ENCODE peak calls at places on chromosomes 4 and X, in ten cellular contexts. L is H7, K is upper lobe of right lung, Z is heart right ventricle, U is adrenal gland, A is OCI-LY7, O is tibial nerve, P is ovary, V is body of pancreas, J is vagina. I is an unnamed sample. For H3K36me3, the result is how much of the 10 kb centered on the place peaks cover.

GRCh38 chr4:24999392-25000104 is 31.2 kb downstream of the LGI2 start:
- DNase-seq in Z (no peak), A (peak), K (no peak), P (no peak), V (no peak), J (no peak), U (no peak), L (peak), O (no peak), I (no peak)

GRCh38 chrX:108199691-108200090 is 108.1 kb downstream of the ATG4A start:
- DNase-seq in P (no peak), Z (no peak), L (peak), V (no peak), A (peak), U (no peak), K (no peak), J (peak), O (no peak), I (peak)

GRCh38 chr4:120995611-120996010 is 73.1 kb upstream of the PRDM5 start:
- DNase-seq in A (no peak), Z (no peak), K (no peak), V (no peak), U (no peak), O (no peak), L (no peak), J (no peak), P (no peak), I (no peak)

GRCh38 chr4:154527308-154527707 is 22.9 kb downstream of the PLRG1 start:
- DNase-seq in Z (no peak), P (no peak), V (no peak), J (no peak), U (no peak), O (no peak), K (no peak), L (peak), A (peak), I (no peak)

GRCh38 chrX:1165535-1166196 is 46.8 kb downstream of the CRLF2 start:
- DNase-seq in A (peak), L (no peak), O (no peak), P (no peak), Z (no peak), K (no peak), V (no peak), J (no peak), U (no peak), I (no peak)

GRCh38 chr4:8877780-8878040 is 6.1 kb upstream of the HMX1 start:
- DNase-seq in L (peak), Z (no peak), J (no peak), O (no peak), K (no peak), A (no peak), V (no peak), P (no peak), U (no peak), I (no peak)

GRCh38 chr4:134313591-134313990 is 112.0 kb upstream of the PABPC4L start:
- DNase-seq in P (no peak), V (no peak), Z (no peak), J (no peak), A (no peak), O (no peak), K (no peak), L (no peak), U (no peak), I (no peak)

GRCh38 chr4:153560918-153561317 is 94.8 kb downstream of the TMEM131L start:
- DNase-seq in P (no peak), O (no peak), A (no peak), J (no peak), Z (no peak), V (no peak), U (no peak), L (no peak), K (no peak), I (no peak)

GRCh38 chr4:146315184-146315583 is 100.8 kb downstream of the REELD1 start:
- DNase-seq in J (no peak), V (no peak), P (no peak), O (no peak), U (no peak), L (no peak), K (no peak), Z (no peak), A (no peak), I (no peak)

GRCh38 chr4:182189107-182189878 is 53.9 kb upstream of the TENM3 start:
- DNase-seq in A (no peak), J (no peak), P (no peak), V (no peak), U (peak), L (no peak), K (no peak), Z (no peak), O (no peak), I (no peak)

GRCh38 chrX:31423575-31424284 is 351.9 kb upstream of the FTHL17 start:
- DNase-seq in P (peak), J (no peak), L (peak), A (peak), Z (no peak), K (no peak), V (peak), U (peak), O (peak), I (peak)

GRCh38 chr4:94396984-94397383 is 54.3 kb upstream of the HPGDS start:
- DNase-seq in L (no peak), O (no peak), J (no peak), A (no peak), K (no peak), U (no peak), Z (no peak), V (no peak), P (no peak), I (no peak)

GRCh38 chr4:40908297-40908696 is 158.5 kb downstream of the NSUN7 start:
- DNase-seq in O (no peak), J (no peak), A (no peak), K (peak), Z (no peak), P (no peak), U (no peak), V (peak), L (peak), I (peak)

GRCh38 chr4:41839945-41840854 is 91.7 kb upstream of the PHOX2B start:
- DNase-seq in Z (no peak), L (no peak), O (no peak), K (no peak), V (no peak), U (no peak), P (no peak), J (no peak), A (no peak), I (no peak)

GRCh38 chrX:101347859-101348451 is 587 bp downstream of the TIMM8A start:
- DNase-seq in U (no peak), L (peak), Z (no peak), O (no peak), K (no peak), P (no peak), V (no peak), J (no peak), A (no peak), I (no peak)

GRCh38 chr4:10296730-10297129 is 160.5 kb downstream of the ZNF518B start:
- DNase-seq in P (no peak), A (no peak), O (no peak), V (no peak), K (no peak), U (no peak), Z (no peak), L (no peak), J (no peak), I (peak)

GRCh38 chr4:21901831-21902230 is 46.7 kb downstream of the KCNIP4 start:
- DNase-seq in L (no peak), U (no peak), P (no peak), K (no peak), A (no peak), O (no peak), J (no peak), V (no peak), Z (no peak), I (no peak)

GRCh38 chr4:70868778-70869177 is 29.1 kb upstream of the GRSF1 start:
- DNase-seq in A (no peak), V (no peak), Z (no peak), L (peak), K (no peak), J (no peak), O (no peak), P (no peak), U (no peak), I (no peak)

GRCh38 chr4:84814100-84814750 is 152.3 kb downstream of the WDFY3 start:
- DNase-seq in K (no peak), J (no peak), A (no peak), O (no peak), Z (no peak), U (peak), P (no peak), V (peak), L (no peak), I (no peak)

GRCh38 chr4:27668001-27668400 is 807.4 kb downstream of the STIM2 start:
- DNase-seq in O (no peak), Z (no peak), J (no peak), K (no peak), U (no peak), V (no peak), P (no peak), L (no peak), A (no peak), I (no peak)

GRCh38 chr4:87258677-87259076 is 38.3 kb upstream of the KLHL8 start:
- DNase-seq in L (no peak), A (no peak), J (no peak), K (no peak), O (no peak), Z (no peak), P (no peak), V (no peak), U (no peak), I (no peak)

GRCh38 chrX:92283298-92283697 is 504.1 kb downstream of the PCDH11X start:
- DNase-seq in Z (no peak), V (no peak), A (no peak), J (no peak), U (no peak), O (no peak), P (no peak), L (no peak), K (no peak), I (no peak)

GRCh38 chr4:129240816-129241215 is 144.9 kb downstream of the C4orf33 start:
- DNase-seq in V (peak), O (no peak), L (no peak), U (no peak), Z (no peak), A (no peak), P (no peak), K (no peak), J (no peak), I (peak)

GRCh38 chrX:104343408-104344129 is 88.8 kb upstream of the ESX1 start:
- DNase-seq in P (no peak), U (peak), K (no peak), J (no peak), V (peak), Z (no peak), L (peak), A (peak), O (no peak), I (peak)

GRCh38 chr4:8093587-8094274 is 64.9 kb downstream of the ABLIM2 start:
- DNase-seq in O (no peak), K (no peak), L (no peak), V (no peak), A (no peak), U (no peak), J (no peak), P (no peak), Z (no peak), I (no peak)

GRCh38 chr4:122855491-122855890 is 28.9 kb downstream of the FGF2 start:
- DNase-seq in L (no peak), U (no peak), A (peak), O (no peak), Z (no peak), P (no peak), V (no peak), J (no peak), K (no peak), I (no peak)

GRCh38 chr4:36244257-36245084 is at the start of gene ARAP2:
- DNase-seq in L (peak), K (peak), A (peak), Z (peak), V (peak), O (no peak), U (peak), J (no peak), P (no peak), I (peak)

GRCh38 chrX:18676470-18676869 is 4.6 kb upstream of the RS1 start:
- DNase-seq in V (peak), P (no peak), J (no peak), L (peak), Z (no peak), U (no peak), O (no peak), K (no peak), A (no peak), I (no peak)

GRCh38 chr4:16043820-16044554 is 39.8 kb downstream of the PROM1 start:
- DNase-seq in Z (no peak), V (no peak), A (no peak), J (no peak), K (no peak), L (no peak), O (no peak), U (no peak), P (no peak), I (peak)

GRCh38 chr4:24837296-24837695 is 41.9 kb downstream of the SOD3 start:
- DNase-seq in V (no peak), A (no peak), K (no peak), P (no peak), L (no peak), Z (no peak), J (peak), U (no peak), O (no peak), I (no peak)

GRCh38 chrX:46757052-46757451 is 1.9 kb downstream of the SLC9A7 start:
- DNase-seq in U (no peak), J (no peak), L (no peak), A (no peak), P (no peak), O (no peak), K (no peak), V (no peak), Z (no peak), I (no peak)

GRCh38 chr4:13559414-13559813 is 15.1 kb upstream of the NKX3-2 start:
- DNase-seq in O (no peak), U (no peak), V (no peak), A (no peak), K (no peak), Z (no peak), L (no peak), P (no peak), J (no peak), I (no peak)

GRCh38 chrX:129540725-129541184 is 696 bp downstream of the OCRL start:
- DNase-seq in V (peak), J (no peak), K (peak), Z (peak), A (peak), P (no peak), U (peak), L (no peak), O (no peak), I (peak)

GRCh38 chrX:142036111-142036510 is 132.4 kb downstream of the MAGEC1 start:
- DNase-seq in A (no peak), U (no peak), O (no peak), L (no peak), J (no peak), K (no peak), P (no peak), Z (no peak), V (no peak), I (no peak)

GRCh38 chr4:27429260-27429970 is 568.8 kb downstream of the STIM2 start:
- DNase-seq in K (no peak), O (no peak), J (no peak), Z (no peak), A (no peak), P (no peak), V (no peak), U (no peak), L (no peak), I (no peak)

GRCh38 chr4:80183196-80184052 is 13.9 kb upstream of the PRDM8 start:
- DNase-seq in V (no peak), K (peak), P (peak), O (no peak), U (peak), A (no peak), J (no peak), Z (no peak), L (no peak), I (peak)

GRCh38 chr4:112633477-112634235 is 3.1 kb downstream of the ZGRF1 start:
- DNase-seq in Z (no peak), L (peak), O (no peak), P (no peak), U (no peak), A (peak), V (no peak), J (no peak), K (no peak), I (no peak)

GRCh38 chr4:74682567-74683359 is 111.6 kb downstream of the BTC start:
- DNase-seq in V (peak), P (no peak), L (no peak), A (no peak), J (no peak), O (no peak), U (peak), K (no peak), Z (no peak), I (no peak)

DNA sequence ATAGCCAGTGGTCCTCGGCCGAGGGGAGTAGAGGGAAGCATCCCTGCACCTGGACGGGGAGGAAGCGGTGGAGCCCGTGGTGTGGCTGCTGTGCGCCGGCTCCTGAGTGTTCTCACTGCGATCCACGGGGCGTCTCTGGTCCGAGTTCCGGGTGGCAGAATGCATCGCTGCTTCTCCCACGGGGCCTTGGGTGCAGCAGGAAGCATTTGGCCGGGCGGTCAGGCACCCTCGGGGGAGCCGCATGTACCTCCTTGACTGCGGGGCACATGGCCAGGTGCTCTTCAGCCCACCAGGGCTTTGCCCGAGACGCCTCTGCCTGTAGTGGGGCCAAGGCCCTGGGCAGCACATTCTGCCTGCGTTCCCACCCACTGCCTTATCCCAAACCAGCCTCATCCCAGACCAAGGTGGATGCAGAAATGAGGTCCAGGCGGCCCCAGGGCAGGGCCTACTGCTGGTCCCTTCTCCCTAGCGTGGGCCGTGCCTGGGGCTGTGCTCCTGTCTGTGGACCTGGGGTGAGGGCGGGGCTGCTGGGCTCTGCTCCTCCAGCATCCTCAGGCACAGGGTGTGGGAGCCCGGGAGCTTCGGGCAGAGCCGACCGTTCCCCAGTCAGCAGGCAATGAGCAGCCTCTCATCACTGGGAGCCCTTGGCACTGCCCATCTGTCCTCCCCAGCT is 27.5 kb downstream of the NKX1-1 start:
- DNase-seq in Z (peak), A (no peak), P (peak), J (no peak), O (no peak), U (no peak), K (peak), L (no peak), V (peak), I (peak)
- H3K36me3 ChIP-seq in Z (under half), A (under half), P (under half), J (under half), O (under half), U (under half), K (under half), L (under half), V (under half), I (under half)

GRCh38 chr4:1236103-1236641 is 12.8 kb downstream of the CTBP1 start:
- DNase-seq in A (no peak), K (peak), L (peak), U (no peak), O (no peak), J (no peak), P (peak), Z (peak), V (no peak), I (no peak)
- H3K36me3 ChIP-seq in A (half or more), K (half or more), L (under half), U (half or more), O (under half), J (half or more), P (under half), Z (under half), V (under half), I (half or more)

DNA sequence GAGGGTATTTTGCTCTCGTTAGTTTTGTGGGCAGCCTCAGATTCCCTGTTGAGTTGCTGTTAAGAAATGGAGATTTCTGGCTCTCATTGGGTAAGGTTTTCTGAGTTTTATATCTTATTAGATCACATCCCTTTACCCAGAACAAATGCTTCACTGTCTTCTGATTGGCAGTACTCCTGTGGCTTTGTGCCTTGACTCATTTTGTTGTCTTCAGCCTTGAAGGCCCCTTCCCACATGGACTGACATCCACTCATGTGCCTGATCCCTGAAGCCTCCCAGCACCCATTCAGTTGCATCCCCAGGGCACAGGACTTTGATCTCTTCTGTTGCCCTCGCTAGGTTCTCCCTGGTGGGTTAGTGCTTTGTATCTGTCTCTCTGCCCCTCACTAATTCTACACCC is 10.4 kb downstream of the MED28 start:
- DNase-seq in A (no peak), P (no peak), K (no peak), U (no peak), J (no peak), O (no peak), Z (no peak), V (no peak), L (no peak), I (no peak)
- H3K36me3 ChIP-seq in A (half or more), P (under half), K (half or more), U (half or more), J (half or more), O (under half), Z (under half), V (under half), L (half or more), I (half or more)

DNA sequence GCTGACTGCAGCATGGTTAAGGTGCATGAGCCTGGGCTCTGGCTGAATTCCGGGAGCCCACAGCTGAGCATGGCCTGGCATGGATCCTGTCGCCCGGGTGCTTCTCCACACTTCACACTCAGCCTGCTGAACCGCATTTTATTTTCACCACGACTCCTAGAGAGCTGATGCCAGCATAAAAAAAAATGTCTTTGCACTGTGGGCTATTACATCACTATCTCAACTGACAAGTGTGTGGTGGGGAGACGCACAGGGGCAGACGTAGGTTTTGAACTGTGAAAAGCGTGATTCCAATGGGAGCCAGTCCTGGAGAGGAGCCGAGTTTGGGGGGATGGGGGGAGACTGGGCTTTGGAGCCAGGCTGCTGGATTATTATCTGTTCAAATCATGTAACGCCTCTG is 36.8 kb downstream of the BCOR start:
- DNase-seq in O (no peak), Z (no peak), P (no peak), V (no peak), K (no peak), A (no peak), L (no peak), U (no peak), J (no peak), I (no peak)
- H3K36me3 ChIP-seq in O (under half), Z (under half), P (under half), V (under half), K (under half), A (half or more), L (under half), U (under half), J (under half), I (half or more)

GRCh38 chr4:6885953-6886557 is 23.6 kb upstream of the TBC1D14 start:
- DNase-seq in A (peak), V (peak), L (peak), K (peak), U (no peak), J (no peak), O (peak), Z (peak), P (no peak), I (peak)

GRCh38 chr4:6884341-6884870 is 25.2 kb upstream of the TBC1D14 start:
- DNase-seq in K (no peak), Z (no peak), P (no peak), J (no peak), V (no peak), O (no peak), U (no peak), L (peak), A (no peak), I (no peak)

GRCh38 chr4:6878451-6879059 is 31.1 kb upstream of the TBC1D14 start:
- DNase-seq in U (no peak), P (no peak), A (no peak), V (no peak), L (no peak), Z (no peak), O (no peak), K (no peak), J (peak), I (no peak)

GRCh38 chr4:6880691-6881090 is 28.9 kb upstream of the TBC1D14 start:
- DNase-seq in L (no peak), Z (no peak), O (no peak), U (no peak), A (no peak), P (no peak), J (peak), K (no peak), V (no peak), I (no peak)

DNA sequence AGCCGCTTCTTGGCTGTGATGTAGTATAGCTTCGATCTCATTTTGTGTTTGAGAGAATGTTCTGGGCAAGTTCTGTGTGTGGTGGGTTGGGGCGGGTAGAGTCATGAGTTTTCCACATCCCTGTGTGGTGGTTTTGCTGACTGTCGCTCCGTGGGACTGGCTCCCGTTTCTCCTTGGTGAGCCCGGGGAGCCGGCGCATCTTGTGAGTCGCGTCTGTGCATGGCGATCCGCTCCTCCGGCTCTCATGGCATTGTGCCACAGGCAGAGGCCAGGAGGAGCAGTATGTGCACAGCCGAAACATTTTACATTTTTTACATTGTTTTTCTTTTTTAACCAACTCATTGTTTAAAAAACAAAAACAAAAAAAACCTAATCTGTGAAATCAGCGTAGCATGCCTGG is 27.7 kb upstream of the TBC1D14 start:
- DNase-seq in L (no peak), J (peak), O (no peak), A (no peak), Z (no peak), V (no peak), K (no peak), P (no peak), U (no peak), I (no peak)
- H3K36me3 ChIP-seq in L (under half), J (under half), O (under half), A (under half), Z (under half), V (under half), K (half or more), P (under half), U (half or more), I (half or more)